ENCODE peak calls at places on chromosome 11, in ten cellular contexts. Q is endodermal cell, C is prostate gland, S is mammary epithelial cell, F is OCI-LY7, T is heart left ventricle, U is lung, A is cardiac muscle cell, J is esophagus squamous epithelium, B is HepG2. X is an unnamed sample. For H3K36me3, the result is how much of the 10 kb centered on the place peaks cover.

GRCh38 chr11:41842673-41843072 is 383.2 kb upstream of the LRRC4C start:
- DNase-seq in Q (no peak), C (no peak), S (no peak), F (no peak), T (no peak), U (no peak), A (no peak), J (no peak), B (no peak), X (no peak)

GRCh38 chr11:64074239-64074638 is 38.5 kb downstream of the FLRT1 start:
- DNase-seq in Q (no peak), C (no peak), S (peak), F (no peak), T (no peak), U (peak), A (peak), J (no peak), B (no peak), X (no peak)

GRCh38 chr11:890794-891600 is 19.6 kb downstream of the CHID1 start:
- DNase-seq in Q (no peak), C (no peak), S (no peak), F (no peak), T (no peak), U (no peak), A (no peak), J (no peak), B (no peak), X (no peak)

GRCh38 chr11:35662649-35663407 is at the start of gene TRIM44:
- DNase-seq in Q (peak), C (peak), S (peak), F (peak), T (peak), U (peak), A (peak), J (peak), B (peak), X (peak)

GRCh38 chr11:13174090-13174489 is 103.5 kb upstream of the BMAL1 start:
- DNase-seq in Q (no peak), C (no peak), S (no peak), F (no peak), T (no peak), U (no peak), A (no peak), J (no peak), B (no peak), X (no peak)

GRCh38 chr11:66978229-66978628 is 3.1 kb downstream of the C11orf86 start:
- DNase-seq in Q (no peak), C (no peak), S (no peak), F (no peak), T (no peak), U (no peak), A (no peak), J (no peak), B (no peak), X (no peak)

GRCh38 chr11:127993788-127994187 is 593.6 kb downstream of the ETS1 start:
- DNase-seq in Q (peak), C (no peak), S (no peak), F (no peak), T (no peak), U (no peak), A (no peak), J (no peak), B (no peak), X (no peak)

GRCh38 chr11:59186130-59186594 is 14.2 kb downstream of the DTX4 start:
- DNase-seq in Q (peak), C (no peak), S (peak), F (peak), T (no peak), U (peak), A (peak), J (no peak), B (peak), X (peak)

GRCh38 chr11:88484873-88485621 is 147.5 kb upstream of the CTSC start:
- DNase-seq in Q (peak), C (no peak), S (peak), F (peak), T (no peak), U (no peak), A (peak), J (no peak), B (peak), X (peak)

GRCh38 chr11:126378763-126379162 is 23.3 kb downstream of the ST3GAL4 start:
- DNase-seq in Q (no peak), C (no peak), S (no peak), F (no peak), T (no peak), U (no peak), A (peak), J (no peak), B (no peak), X (no peak)

GRCh38 chr11:64141081-64141783 is 24.7 kb downstream of the MACROD1 start:
- DNase-seq in Q (no peak), C (peak), S (no peak), F (no peak), T (no peak), U (no peak), A (no peak), J (no peak), B (no peak), X (no peak)

GRCh38 chr11:44427432-44427831 is 117.5 kb upstream of the ALX4 start:
- DNase-seq in Q (peak), C (no peak), S (no peak), F (peak), T (no peak), U (no peak), A (no peak), J (no peak), B (no peak), X (no peak)

GRCh38 chr11:118524757-118525465 is 2.4 kb upstream of the TTC36 start:
- DNase-seq in Q (no peak), C (no peak), S (no peak), F (no peak), T (no peak), U (no peak), A (no peak), J (no peak), B (no peak), X (no peak)

GRCh38 chr11:90134420-90135003 is at the start of gene NAALAD2:
- DNase-seq in Q (peak), C (peak), S (no peak), F (no peak), T (peak), U (peak), A (peak), J (no peak), B (peak), X (peak)

GRCh38 chr11:47485112-47485511 is 36.2 kb upstream of the RAPSN start:
- DNase-seq in Q (no peak), C (no peak), S (peak), F (no peak), T (no peak), U (peak), A (no peak), J (no peak), B (no peak), X (no peak)

GRCh38 chr11:44566952-44567875 is 1.8 kb downstream of the CD82 start:
- DNase-seq in Q (peak), C (no peak), S (no peak), F (no peak), T (no peak), U (no peak), A (no peak), J (no peak), B (no peak), X (no peak)

GRCh38 chr11:112470355-112470754 is 209.7 kb upstream of the PLET1 start:
- DNase-seq in Q (no peak), C (no peak), S (no peak), F (no peak), T (no peak), U (no peak), A (peak), J (no peak), B (no peak), X (no peak)

GRCh38 chr11:93537022-93537421 is 6.2 kb downstream of the SMCO4 start:
- DNase-seq in Q (no peak), C (peak), S (no peak), F (no peak), T (peak), U (no peak), A (no peak), J (no peak), B (no peak), X (peak)

GRCh38 chr11:107683807-107684206 is 28.0 kb downstream of the SLN start:
- DNase-seq in Q (peak), C (no peak), S (peak), F (peak), T (no peak), U (no peak), A (no peak), J (no peak), B (no peak), X (no peak)
- TF ChIP-seq CTCF in Q (peak), C (peak), S (peak), F (peak), T (no peak), U (no peak), A (peak), J (peak), B (no peak), X (no peak)

GRCh38 chr11:84819128-84819527 is 808.0 kb downstream of the DLG2 start:
- DNase-seq in Q (no peak), C (no peak), S (peak), F (no peak), T (no peak), U (no peak), A (no peak), J (no peak), B (no peak), X (no peak)
- H3K27ac ChIP-seq in Q (no peak), C (no peak), S (no peak), F (no peak), T (no peak), U (no peak), A (peak), J (no peak), B (no peak), X (no peak)

GRCh38 chr11:62560566-62561103 is 13.1 kb downstream of the EEF1G start:
- DNase-seq in Q (peak), C (peak), S (peak), F (peak), T (peak), U (peak), A (peak), J (no peak), B (peak), X (peak)

GRCh38 chr11:62559204-62559603 is 12.6 kb upstream of the AHNAK start:
- DNase-seq in Q (no peak), C (no peak), S (no peak), F (no peak), T (no peak), U (no peak), A (no peak), J (no peak), B (no peak), X (no peak)

GRCh38 chr11:62556102-62556871 is 9.7 kb upstream of the AHNAK start:
- DNase-seq in Q (peak), C (peak), S (peak), F (peak), T (peak), U (peak), A (peak), J (peak), B (no peak), X (peak)

GRCh38 chr11:62556872-62557631 is 10.4 kb upstream of the AHNAK start:
- DNase-seq in Q (no peak), C (no peak), S (no peak), F (no peak), T (no peak), U (no peak), A (no peak), J (no peak), B (no peak), X (no peak)

GRCh38 chr11:62558669-62559068 is 12.1 kb upstream of the AHNAK start:
- DNase-seq in Q (no peak), C (no peak), S (no peak), F (no peak), T (no peak), U (no peak), A (no peak), J (no peak), B (no peak), X (no peak)
- H3K36me3 ChIP-seq in Q (half or more), C (under half), S (under half), F (half or more), T (half or more), U (under half), A (under half), J (under half), B (half or more), X (under half)

GRCh38 chr11:81449588-81450155 is 1284.0 kb downstream of the FAM181B start:
- DNase-seq in Q (no peak), C (no peak), S (peak), F (no peak), T (no peak), U (no peak), A (no peak), J (no peak), B (no peak), X (no peak)

GRCh38 chr11:81444306-81444705 is 1289.4 kb downstream of the FAM181B start:
- DNase-seq in Q (peak), C (no peak), S (no peak), F (no peak), T (no peak), U (no peak), A (no peak), J (no peak), B (no peak), X (no peak)
- TF ChIP-seq CTCF in Q (peak), C (no peak), S (peak), F (peak), T (no peak), U (no peak), A (no peak), J (no peak), B (peak), X (no peak)

GRCh38 chr11:16853859-16854258 is 115.4 kb downstream of the C11orf58 start:
- DNase-seq in Q (no peak), C (no peak), S (no peak), F (no peak), T (no peak), U (no peak), A (no peak), J (no peak), B (no peak), X (no peak)
- H3K27ac ChIP-seq in Q (no peak), C (no peak), S (no peak), F (no peak), T (peak), U (no peak), A (peak), J (no peak), B (no peak), X (no peak)